ENCODE peak calls at places on chromosomes 1 and 21, in six cellular contexts. L, D, Z, V, M and J are unnamed samples.

GRCh38 chr21:45305831-45306230 is 18.1 kb upstream of the POFUT2 start:
- DNase-seq in L (no peak), D (no peak), V (no peak), M (no peak), Z (no peak), J (no peak)

GRCh38 chr1:51877434-51878306 is 857 bp downstream of the NRDC start:
- DNase-seq in V (no peak), D (no peak), Z (peak), M (peak), L (peak), J (peak)

GRCh38 chr1:28062806-28063205 is 25.6 kb downstream of the EYA3 start:
- DNase-seq in D (no peak), M (no peak), V (no peak), L (no peak), Z (peak), J (no peak)

GRCh38 chr1:61110587-61110986 is 28.2 kb downstream of the NFIA start:
- DNase-seq in Z (no peak), M (no peak), D (no peak), V (no peak), L (no peak), J (no peak)

GRCh38 chr21:23900727-23901126 is 1706.6 kb downstream of the MRPL39 start:
- DNase-seq in D (no peak), M (no peak), Z (no peak), L (no peak), V (no peak), J (no peak)

GRCh38 chr1:145997156-145998023 is 1.0 kb upstream of the TXNIP start:
- DNase-seq in V (no peak), Z (no peak), D (peak), M (no peak), L (no peak), J (peak)

GRCh38 chr1:34418166-34418565 is 241.5 kb downstream of the C1orf94 start:
- DNase-seq in V (no peak), M (no peak), Z (no peak), L (no peak), D (no peak), J (no peak)

GRCh38 chr21:35256468-35256988 is 207.4 kb upstream of the RUNX1 start:
- DNase-seq in V (peak), L (peak), D (no peak), Z (peak), M (no peak), J (no peak)

GRCh38 chr1:83854456-83854855 is 144.5 kb downstream of the TTLL7 start:
- DNase-seq in V (no peak), M (no peak), Z (peak), D (no peak), L (no peak), J (no peak)

GRCh38 chr21:33384851-33385331 is 18.3 kb upstream of the IFNGR2 start:
- DNase-seq in Z (no peak), M (no peak), D (no peak), L (no peak), V (no peak), J (no peak)

GRCh38 chr1:2213576-2214505 is 14.3 kb upstream of the SKI start:
- DNase-seq in L (peak), M (no peak), Z (no peak), D (no peak), V (no peak), J (no peak)

GRCh38 chr1:22051607-22052114 is 848 bp upstream of the CDC42 start:
- DNase-seq in M (no peak), Z (no peak), L (no peak), D (no peak), V (no peak), J (no peak)

GRCh38 chr1:18641005-18641941 is 10.6 kb downstream of the PAX7 start:
- DNase-seq in Z (no peak), V (no peak), L (no peak), M (no peak), D (no peak), J (no peak)

GRCh38 chr1:15974855-15975254 is 1.0 kb downstream of the ZBTB17 start:
- DNase-seq in Z (peak), M (no peak), V (no peak), L (no peak), D (no peak), J (peak)

GRCh38 chr1:43009274-43009673 is 50.6 kb upstream of the SLC2A1 start:
- DNase-seq in V (no peak), Z (no peak), L (no peak), M (no peak), D (no peak), J (no peak)

GRCh38 chr1:200907611-200908097 is 13.0 kb downstream of the INAVA start:
- DNase-seq in D (no peak), L (no peak), Z (peak), V (no peak), M (no peak), J (peak)

GRCh38 chr1:19597463-19598309 is 46.4 kb upstream of the NBL1 start:
- DNase-seq in V (no peak), D (no peak), Z (peak), M (no peak), L (peak), J (no peak)

GRCh38 chr1:226066415-226067077 is 4.0 kb downstream of the H3-3A start:
- DNase-seq in V (no peak), M (no peak), L (no peak), Z (no peak), D (no peak), J (no peak)

GRCh38 chr1:150566589-150567340 is 12.6 kb downstream of the MCL1 start:
- DNase-seq in M (no peak), L (no peak), V (no peak), Z (no peak), D (no peak), J (no peak)

GRCh38 chr1:215071078-215071477 is 11.5 kb upstream of the KCNK2 start:
- DNase-seq in L (no peak), M (no peak), Z (no peak), V (no peak), D (no peak), J (no peak)

GRCh38 chr1:215079456-215079855 is 3.1 kb upstream of the KCNK2 start:
- DNase-seq in L (no peak), V (no peak), D (no peak), M (no peak), Z (no peak), J (no peak)

GRCh38 chr1:215081566-215082531 is 688 bp upstream of the KCNK2 start:
- DNase-seq in Z (no peak), L (no peak), M (peak), D (no peak), V (no peak), J (no peak)

DNA sequence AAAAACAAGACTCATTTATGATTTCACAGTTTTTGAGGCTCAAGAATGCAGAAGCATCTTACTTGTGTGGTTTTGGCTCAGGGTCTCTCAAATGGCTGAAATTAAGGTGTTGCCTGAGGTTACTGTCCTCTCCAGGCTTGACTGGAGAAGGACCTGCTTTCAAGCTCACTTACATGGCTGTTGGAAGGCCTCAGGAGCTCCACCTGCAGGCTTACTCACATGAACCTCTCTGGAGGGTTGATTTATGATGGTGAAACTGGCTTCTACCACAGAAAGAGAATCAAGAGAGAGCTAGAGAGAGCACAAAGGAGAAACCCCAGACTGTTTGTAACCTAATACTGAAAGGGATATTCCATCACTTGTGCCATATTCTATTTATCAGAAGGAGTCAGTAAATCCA is 6.2 kb upstream of the KCNK2 start:
- DNase-seq in Z (peak), L (no peak), M (peak), D (no peak), V (no peak), J (peak)
- TF ChIP-seq CTCF in Z (peak), L (no peak), M (peak), D (no peak), V (peak), J (peak)

GRCh38 chr1:187413770-187414169 is 585.0 kb downstream of the PLA2G4A start:
- DNase-seq in V (no peak), M (no peak), D (no peak), Z (peak), L (no peak), J (no peak)
- TF ChIP-seq CTCF in V (no peak), M (peak), D (no peak), Z (peak), L (no peak), J (no peak)

DNA sequence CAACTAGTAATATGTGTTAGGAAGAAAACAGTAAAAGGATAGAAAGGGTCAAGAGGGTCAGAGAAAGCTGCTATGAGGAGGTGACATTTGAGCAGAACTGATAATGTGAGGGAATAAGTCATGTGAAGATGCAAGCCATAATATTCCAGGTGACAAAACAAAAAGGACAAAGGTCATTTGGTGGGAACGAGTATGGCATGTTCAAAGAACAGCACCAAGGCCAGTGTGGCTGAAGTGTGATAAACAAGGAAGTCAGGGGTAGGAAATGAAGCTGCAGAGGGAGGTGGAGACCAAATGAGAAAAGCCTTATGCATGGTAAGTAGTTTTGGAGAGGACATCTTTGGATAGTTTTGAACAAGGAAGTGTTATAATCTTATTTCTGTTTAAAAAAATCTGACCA is 46.7 kb downstream of the LPGAT1 start:
- DNase-seq in Z (no peak), D (no peak), M (no peak), V (no peak), L (peak), J (no peak)
- TF ChIP-seq CTCF in Z (no peak), D (no peak), M (no peak), V (no peak), L (no peak), J (no peak)

GRCh38 chr1:11691928-11692711 is 610 bp downstream of the DRAXIN start:
- DNase-seq in D (no peak), M (no peak), Z (no peak), L (no peak), V (no peak), J (no peak)

GRCh38 chr1:11692899-11693590 is 1.5 kb downstream of the DRAXIN start:
- DNase-seq in D (peak), M (no peak), V (peak), Z (peak), L (peak), J (no peak)

GRCh38 chr1:11690132-11690668 is 1.3 kb upstream of the DRAXIN start:
- DNase-seq in Z (no peak), V (no peak), D (no peak), M (no peak), L (no peak), J (no peak)

GRCh38 chr1:11691302-11691914 is at the start of gene DRAXIN:
- DNase-seq in L (no peak), M (peak), V (no peak), Z (no peak), D (no peak), J (no peak)

GRCh38 chr1:11690669-11691301 is 725 bp upstream of the DRAXIN start:
- DNase-seq in Z (no peak), L (no peak), M (no peak), D (no peak), V (no peak), J (no peak)
- TF ChIP-seq CTCF in Z (no peak), L (no peak), M (no peak), D (no peak), V (no peak), J (no peak)

DNA sequence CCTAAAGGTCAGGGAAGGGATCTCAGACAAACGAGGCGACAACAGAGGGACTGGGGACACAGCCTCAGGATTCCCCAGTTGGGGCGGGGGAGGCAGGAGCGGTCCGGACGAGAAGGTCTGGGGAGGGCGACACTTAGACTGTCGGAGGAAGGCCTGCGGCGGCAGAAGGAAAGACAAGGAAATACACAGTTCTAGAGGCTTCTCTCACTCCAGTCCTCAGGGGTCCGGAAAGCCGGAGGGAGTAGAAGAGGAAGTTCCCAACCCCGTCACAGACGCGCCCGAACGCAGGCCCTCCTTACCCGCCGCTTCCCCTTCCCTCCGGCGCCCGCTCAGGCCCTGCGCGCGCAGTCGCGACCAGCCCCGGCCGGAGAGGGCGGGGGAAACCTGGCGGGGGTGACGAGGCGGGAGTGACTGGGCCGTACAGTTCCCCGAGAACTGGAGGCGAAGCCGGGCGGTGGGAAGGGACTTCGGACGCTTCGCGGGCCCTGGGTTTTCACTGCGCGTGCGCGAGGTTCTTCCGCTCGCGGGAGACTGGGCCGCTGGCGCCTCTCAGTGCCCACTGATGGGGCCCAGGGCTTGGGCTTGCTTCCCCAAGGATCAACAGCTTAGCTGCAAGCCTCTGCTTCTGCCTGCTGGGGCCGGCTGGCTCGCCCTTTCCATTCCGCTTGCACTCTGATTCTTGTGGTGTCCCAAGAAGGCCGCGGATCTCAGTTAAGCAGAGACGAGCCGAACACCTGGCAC is at the start of gene IPP:
- DNase-seq in Z (peak), M (peak), D (peak), V (peak), L (peak), J (peak)
- TF ChIP-seq CTCF in Z (peak), M (peak), D (peak), V (peak), L (no peak), J (peak)

GRCh38 chr1:237903961-237904360 is 13.2 kb upstream of the ZP4 start:
- DNase-seq in Z (peak), L (no peak), D (no peak), M (no peak), V (no peak), J (no peak)

GRCh38 chr1:237895630-237896029 is 4.9 kb upstream of the ZP4 start:
- DNase-seq in L (no peak), V (no peak), Z (no peak), M (no peak), D (no peak), J (no peak)

DNA sequence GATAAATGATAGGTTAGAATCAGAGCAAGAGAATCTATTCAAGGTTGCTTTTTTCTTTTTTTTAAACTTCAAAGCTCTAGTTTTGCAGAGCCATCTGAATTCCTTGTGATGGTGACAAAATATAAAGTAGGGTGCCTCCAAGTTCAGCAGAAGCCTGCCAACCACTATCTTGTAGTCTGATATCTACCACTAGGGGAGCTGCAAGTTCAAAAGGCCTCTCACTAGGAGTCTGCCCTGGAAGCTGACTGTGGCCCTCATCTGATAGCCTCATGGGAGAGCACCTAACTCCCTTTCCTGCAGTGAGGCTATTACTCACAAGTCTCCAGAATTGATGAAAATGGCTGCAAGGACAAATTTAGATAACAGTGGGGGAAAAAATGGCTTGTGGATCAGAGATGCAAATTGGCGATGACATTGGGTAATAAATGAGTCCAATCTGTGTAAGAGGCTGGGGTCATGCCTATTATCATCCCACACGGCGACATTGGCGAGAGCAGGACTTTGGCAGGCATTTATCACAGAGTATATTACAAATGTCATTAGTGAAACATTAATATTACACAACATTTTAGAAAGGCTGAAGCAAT is 10.7 kb upstream of the ZP4 start:
- DNase-seq in M (peak), Z (peak), V (no peak), D (no peak), L (no peak), J (peak)
- TF ChIP-seq CTCF in M (peak), Z (peak), V (no peak), D (no peak), L (no peak), J (peak)

DNA sequence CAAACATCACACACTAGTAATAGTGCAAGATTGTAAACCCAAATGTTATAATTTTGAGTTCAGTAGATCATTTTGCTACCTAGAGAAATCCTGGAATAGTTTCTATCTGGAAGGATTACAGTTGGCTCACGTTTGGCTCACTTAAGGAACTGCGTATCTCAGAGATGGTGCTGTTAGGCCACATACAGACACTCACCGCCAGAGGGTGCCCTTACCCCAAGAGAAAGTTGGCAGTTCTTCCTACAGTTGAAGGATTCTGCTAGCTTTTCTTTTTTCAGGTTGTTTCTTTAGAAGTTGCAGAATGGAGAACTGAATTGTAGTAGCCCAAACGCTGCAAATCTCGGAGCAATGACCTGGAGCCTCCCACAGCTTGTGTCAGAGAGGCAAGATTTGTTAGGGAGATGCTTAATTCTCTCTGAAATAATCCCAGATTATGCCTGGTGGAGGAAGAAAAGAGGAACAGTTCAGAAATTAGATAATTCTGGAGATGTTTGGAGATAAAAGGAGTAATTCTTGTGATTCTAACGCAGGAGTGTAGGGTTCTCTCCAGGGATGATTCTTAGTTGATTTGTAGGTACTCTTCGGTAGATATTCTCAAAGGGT is 87.9 kb upstream of the PAPPA2 start:
- DNase-seq in Z (peak), L (peak), D (peak), V (peak), M (peak), J (peak)
- TF ChIP-seq CTCF in Z (peak), L (peak), D (peak), V (peak), M (peak), J (peak)